ENCODE peak calls at places on chromosomes 7 and 10, in seven cellular contexts. S, T, E, R, D, H and X are unnamed samples.

GRCh38 chr10:104080762-104081161 is 4.9 kb downstream of the COL17A1 start:
- DNase-seq in S (no peak), T (no peak), E (peak; percentile 48), R (no peak), D (no peak), H (no peak), X (peak; percentile 30)

GRCh38 chr7:72007018-72007417 is 405.1 kb downstream of the CALN1 start:
- DNase-seq in S (no peak), T (no peak), E (no peak), R (no peak), D (no peak), H (no peak), X (no peak)

GRCh38 chr7:153942036-153942435 is 110.2 kb upstream of the DPP6 start:
- DNase-seq in S (no peak), T (no peak), E (no peak), R (no peak), D (no peak), H (no peak), X (no peak)

GRCh38 chr7:28107960-28108359 is 72.6 kb downstream of the JAZF1 start:
- DNase-seq in S (no peak), T (no peak), E (peak; percentile 44), R (no peak), D (no peak), H (no peak), X (peak; percentile 43)

GRCh38 chr7:129950191-129950940 is 2.4 kb downstream of the UBE2H start:
- DNase-seq in S (no peak), T (peak; percentile 37), E (peak; percentile 30), R (no peak), D (no peak), H (no peak), X (peak; percentile 38)

GRCh38 chr7:64310426-64310825 is 3.3 kb upstream of the ZNF736 start:
- DNase-seq in S (no peak), T (no peak), E (no peak), R (no peak), D (no peak), H (no peak), X (no peak)

GRCh38 chr10:100993986-100994708 is 5.5 kb upstream of the LZTS2 start:
- DNase-seq in S (no peak), T (no peak), E (peak; percentile 58), R (no peak), D (no peak), H (no peak), X (peak; percentile 61)

GRCh38 chr7:25852249-25852994 is 299.6 kb upstream of the NFE2L3 start:
- DNase-seq in S (no peak), T (peak; percentile 75), E (peak; percentile 20), R (peak; percentile 75), D (no peak), H (no peak), X (no peak)

GRCh38 chr10:29119374-29119773 is 169.5 kb upstream of the LYZL1 start:
- DNase-seq in S (no peak), T (peak; percentile 81), E (peak; percentile 21), R (no peak), D (no peak), H (no peak), X (no peak)

GRCh38 chr7:37947138-37947839 is 26.8 kb downstream of the EPDR1 start:
- DNase-seq in S (no peak), T (no peak), E (no peak), R (no peak), D (no peak), H (no peak), X (no peak)

GRCh38 chr10:97743169-97743945 is 6.4 kb downstream of the ZFYVE27 start:
- DNase-seq in S (no peak), T (no peak), E (no peak), R (peak; percentile 19), D (no peak), H (no peak), X (no peak)

GRCh38 chr7:67636363-67637355 is 640.0 kb downstream of the TYW1 start:
- DNase-seq in S (no peak), T (no peak), E (peak; percentile 14), R (no peak), D (no peak), H (no peak), X (no peak)

GRCh38 chr7:105136221-105136620 is 122.2 kb downstream of the KMT2E start:
- DNase-seq in S (no peak), T (no peak), E (no peak), R (no peak), D (no peak), H (no peak), X (no peak)

GRCh38 chr10:76311752-76312699 is 880.6 kb downstream of the LRMDA start:
- DNase-seq in S (no peak), T (no peak), E (peak; percentile 24), R (no peak), D (no peak), H (peak; percentile 67), X (peak; percentile 51)

GRCh38 chr10:3961082-3961481 is 176.1 kb upstream of the KLF6 start:
- DNase-seq in S (no peak), T (no peak), E (no peak), R (no peak), D (peak; percentile 54), H (no peak), X (no peak)

GRCh38 chr10:103584216-103585010 is 90.9 kb downstream of the NEURL1 start:
- DNase-seq in S (no peak), T (no peak), E (peak; percentile 14), R (peak; percentile 89), D (peak; percentile 51), H (no peak), X (no peak)

GRCh38 chr10:3805791-3806381 is 20.9 kb upstream of the KLF6 start:
- DNase-seq in S (no peak), T (no peak), E (peak; percentile 89), R (peak; percentile 84), D (peak; percentile 72), H (no peak), X (peak; percentile 92)

GRCh38 chr7:101133621-101134398 is 6.9 kb downstream of the SERPINE1 start:
- DNase-seq in S (no peak), T (no peak), E (peak; percentile 75), R (no peak), D (no peak), H (no peak), X (peak; percentile 33)

GRCh38 chr7:144132262-144132661 is 9.3 kb downstream of the OR2A14 start:
- DNase-seq in S (no peak), T (no peak), E (no peak), R (no peak), D (no peak), H (no peak), X (no peak)

GRCh38 chr7:57210212-57210611 is 78.0 kb upstream of the ZNF479 start:
- DNase-seq in S (no peak), T (no peak), E (no peak), R (peak; percentile 43), D (no peak), H (peak; percentile 40), X (no peak)

GRCh38 chr10:91621483-91622113 is 11.3 kb downstream of the PPP1R3C start:
- DNase-seq in S (no peak), T (no peak), E (peak; percentile 56), R (no peak), D (no peak), H (no peak), X (peak; percentile 74)

GRCh38 chr10:67788028-67788886 is 49.7 kb downstream of the DNAJC12 start:
- DNase-seq in S (no peak), T (peak; percentile 81), E (peak; percentile 28), R (peak; percentile 88), D (peak; percentile 37), H (peak; percentile 80), X (no peak)

GRCh38 chr7:151091431-151091830 is 5.2 kb downstream of the AGAP3 start:
- DNase-seq in S (no peak), T (peak; percentile 78), E (no peak), R (no peak), D (no peak), H (no peak), X (no peak)

GRCh38 chr10:2619472-2619871 is 447.9 kb upstream of the PFKP start:
- DNase-seq in S (no peak), T (no peak), E (no peak), R (no peak), D (no peak), H (no peak), X (no peak)

GRCh38 chr7:43753401-43753800 is 5.1 kb upstream of the BLVRA start:
- DNase-seq in S (no peak), T (no peak), E (no peak), R (no peak), D (no peak), H (no peak), X (no peak)

GRCh38 chr10:7561216-7561893 is 105.4 kb downstream of the ITIH5 start:
- DNase-seq in S (peak; percentile 56), T (peak; percentile 25), E (peak; percentile 63), R (no peak), D (no peak), H (no peak), X (peak; percentile 25)

GRCh38 chr7:37571806-37572205 is 111.8 kb upstream of the GPR141 start:
- DNase-seq in S (no peak), T (no peak), E (no peak), R (no peak), D (no peak), H (no peak), X (no peak)

GRCh38 chr7:86598721-86599120 is 45.0 kb upstream of the GRM3 start:
- DNase-seq in S (no peak), T (no peak), E (no peak), R (peak; percentile 57), D (no peak), H (no peak), X (no peak)

GRCh38 chr10:79072994-79073654 is 4.4 kb downstream of the ZMIZ1 start:
- DNase-seq in S (no peak), T (peak; percentile 41), E (no peak), R (no peak), D (no peak), H (no peak), X (no peak)

GRCh38 chr10:58177362-58177947 is 90.2 kb downstream of the IPMK start:
- DNase-seq in S (no peak), T (no peak), E (peak; percentile 65), R (no peak), D (no peak), H (no peak), X (peak; percentile 66)

GRCh38 chr10:61896854-61897661 is 4.4 kb upstream of the ARID5B start:
- DNase-seq in S (no peak), T (peak; percentile 72), E (peak; percentile 86), R (peak; percentile 91), D (no peak), H (peak; percentile 85), X (peak; percentile 83)
- H3K4me3 ChIP-seq in S (no peak overlapping the region), T (no peak overlapping the region), E (peak overlapping the region; percentile 16), R (peak overlapping the region; percentile 32), D (no peak overlapping the region), H (peak overlapping the region; percentile 41), X (peak overlapping the region; percentile 41)

GRCh38 chr10:129035052-129035805 is 431.8 kb upstream of the MGMT start:
- DNase-seq in S (no peak), T (no peak), E (peak; percentile 11), R (peak; percentile 80), D (peak; percentile 6), H (no peak), X (peak; percentile 45)
- H3K4me3 ChIP-seq in S (no peak overlapping the region), T (no peak overlapping the region), E (no peak overlapping the region), R (no peak overlapping the region), D (peak overlapping the region; percentile 15), H (no peak overlapping the region), X (no peak overlapping the region)

GRCh38 chr7:95501261-95501816 is 15.6 kb downstream of the ASB4 start:
- DNase-seq in S (no peak), T (no peak), E (no peak), R (no peak), D (no peak), H (no peak), X (no peak)
- H3K4me3 ChIP-seq in S (no peak overlapping the region), T (no peak overlapping the region), E (no peak overlapping the region), R (no peak overlapping the region), D (no peak overlapping the region), H (no peak overlapping the region), X (no peak overlapping the region)

GRCh38 chr7:45108863-45109262 is 2.6 kb downstream of the TBRG4 start:
- DNase-seq in S (no peak), T (no peak), E (no peak), R (peak; percentile 53), D (no peak), H (no peak), X (no peak)
- H3K4me3 ChIP-seq in S (no peak overlapping the region), T (no peak overlapping the region), E (no peak overlapping the region), R (no peak overlapping the region), D (no peak overlapping the region), H (no peak overlapping the region), X (no peak overlapping the region)